ENCODE peak calls at places on chromosome 10, in ten cellular contexts. O is PC-3; J is stomach; I is adipocyte; G is sigmoid colon; D is BE2C; H is CD4-positive, CD25-positive, alpha-beta regulatory T cell; X is CD4-positive, alpha-beta memory T cell; N is tibial artery; E is cardiac muscle cell. W is an unnamed sample. For H3K9me3 and H3K4me1, the result is how much of the 10 kb centered on the place peaks cover.

GRCh38 chr10:87622290-87623004 is 37.2 kb upstream of the PAPSS2 start:
- DNase-seq in O (peak), H (no peak), D (no peak), N (no peak), J (no peak), I (no peak), X (no peak), E (no peak), G (no peak), W (no peak)

GRCh38 chr10:82538272-82538671 is 663.3 kb downstream of the NRG3 start:
- DNase-seq in G (no peak), I (no peak), J (no peak), D (no peak), N (no peak), H (no peak), E (no peak), O (no peak), X (no peak), W (no peak)

GRCh38 chr10:11051001-11051324 is 33.3 kb downstream of the CELF2 start:
- DNase-seq in O (no peak), E (no peak), N (no peak), H (no peak), G (no peak), J (no peak), I (no peak), D (no peak), X (no peak), W (no peak)

GRCh38 chr10:32161586-32161985 is 105.4 kb upstream of the KIF5B start:
- DNase-seq in J (no peak), D (no peak), O (no peak), H (no peak), I (no peak), N (no peak), E (no peak), X (no peak), G (no peak), W (peak)

GRCh38 chr10:3803884-3804741 is 19.1 kb upstream of the KLF6 start:
- DNase-seq in X (peak), G (no peak), D (no peak), N (no peak), I (no peak), O (no peak), E (peak), J (no peak), H (peak), W (no peak)

GRCh38 chr10:31599626-31600504 is 280.8 kb downstream of the ZEB1 start:
- DNase-seq in J (no peak), H (no peak), X (no peak), O (peak), I (no peak), G (no peak), E (no peak), D (no peak), N (no peak), W (no peak)

GRCh38 chr10:89532476-89532875 is 2.9 kb downstream of the SLC16A12 start:
- DNase-seq in E (no peak), J (no peak), X (no peak), H (no peak), G (no peak), D (no peak), I (no peak), N (no peak), O (no peak), W (no peak)

GRCh38 chr10:34941471-34942357 is 126.6 kb upstream of the PARD3 start:
- DNase-seq in D (no peak), J (no peak), O (no peak), E (peak), I (no peak), X (no peak), H (no peak), G (no peak), N (no peak), W (no peak)

GRCh38 chr10:110919971-110920881 is 822 bp downstream of the SHOC2 start:
- DNase-seq in X (peak), J (no peak), I (peak), O (peak), G (peak), E (peak), H (peak), D (peak), N (peak), W (no peak)

GRCh38 chr10:100670828-100671479 is 74.4 kb upstream of the PAX2 start:
- DNase-seq in H (peak), I (peak), G (no peak), E (peak), D (peak), O (peak), X (peak), J (peak), N (no peak), W (no peak)

GRCh38 chr10:86779267-86780017 is 23.0 kb downstream of the BMPR1A start:
- DNase-seq in E (peak), X (no peak), N (no peak), H (no peak), I (peak), J (no peak), O (no peak), D (no peak), G (no peak), W (no peak)

GRCh38 chr10:122703483-122704448 is 4.1 kb upstream of the C10orf120 start:
- DNase-seq in G (peak), I (peak), E (peak), J (peak), X (peak), D (peak), N (no peak), H (peak), O (peak), W (peak)

GRCh38 chr10:123390332-123390731 is 236.1 kb downstream of the BUB3 start:
- DNase-seq in O (no peak), X (no peak), J (no peak), D (no peak), N (no peak), H (no peak), E (no peak), I (no peak), G (no peak), W (no peak)

GRCh38 chr10:60460058-60460457 is 70.4 kb upstream of the ANK3 start:
- DNase-seq in O (no peak), J (no peak), H (no peak), G (no peak), E (no peak), I (no peak), X (no peak), N (no peak), D (no peak), W (no peak)

GRCh38 chr10:80609331-80609730 is 71.6 kb downstream of the SH2D4B start:
- DNase-seq in G (no peak), X (no peak), J (no peak), I (no peak), E (peak), N (no peak), D (no peak), H (no peak), O (no peak), W (no peak)

GRCh38 chr10:85641479-85641967 is 725.1 kb downstream of the GRID1 start:
- DNase-seq in I (no peak), D (peak), O (peak), H (no peak), G (no peak), J (no peak), N (no peak), X (no peak), E (no peak), W (no peak)

GRCh38 chr10:101974091-101974799 is 81.7 kb downstream of the ARMH3 start:
- DNase-seq in I (no peak), D (no peak), G (no peak), N (no peak), O (no peak), H (no peak), E (no peak), X (no peak), J (no peak), W (no peak)

GRCh38 chr10:91796332-91797076 is 1.7 kb upstream of the TNKS2 start:
- DNase-seq in O (peak), X (peak), G (peak), H (peak), D (no peak), N (peak), I (peak), J (peak), E (peak), W (peak)

GRCh38 chr10:46228076-46229071 is 58.4 kb upstream of the ANTXRL start:
- DNase-seq in G (peak), J (peak), E (peak), D (peak), H (peak), I (peak), X (peak), O (peak), N (peak), W (peak)

GRCh38 chr10:47452495-47453434 is 31.1 kb downstream of the ANXA8 start:
- DNase-seq in D (no peak), X (no peak), J (no peak), O (no peak), H (no peak), I (no peak), N (no peak), G (no peak), E (no peak), W (no peak)

GRCh38 chr10:21078410-21079329 is 181.6 kb upstream of the NEBL start:
- DNase-seq in J (peak), H (no peak), E (peak), N (peak), X (no peak), D (peak), I (peak), O (peak), G (peak), W (peak)

GRCh38 chr10:21675157-21675796 is 141.2 kb downstream of the MLLT10 start:
- DNase-seq in H (peak), I (peak), D (peak), E (peak), G (no peak), J (no peak), O (peak), X (peak), N (no peak), W (no peak)

GRCh38 chr10:34758447-34758996 is 56.6 kb downstream of the PARD3 start:
- DNase-seq in E (peak), X (no peak), D (no peak), O (peak), G (no peak), N (no peak), H (no peak), J (no peak), I (peak), W (no peak)

GRCh38 chr10:62029401-62029800 is 127.9 kb downstream of the ARID5B start:
- DNase-seq in D (no peak), O (peak), J (no peak), E (no peak), I (no peak), X (no peak), H (no peak), G (no peak), N (no peak), W (no peak)

GRCh38 chr10:98309366-98310355 is 41.7 kb upstream of the LOXL4 start:
- DNase-seq in N (peak), J (peak), X (no peak), I (peak), H (no peak), G (peak), D (peak), E (peak), O (peak), W (peak)

GRCh38 chr10:13890617-13891541 is 304.1 kb downstream of the PRPF18 start:
- DNase-seq in G (peak), D (no peak), I (peak), E (peak), O (no peak), N (peak), J (no peak), H (no peak), X (no peak), W (no peak)

GRCh38 chr10:67612577-67613537 is 83.1 kb downstream of the CTNNA3 start:
- DNase-seq in E (peak), D (no peak), I (peak), J (no peak), G (no peak), X (peak), N (no peak), H (peak), O (peak), W (no peak)

GRCh38 chr10:33974976-33975478 is 640.6 kb upstream of the NRP1 start:
- DNase-seq in J (no peak), H (no peak), G (no peak), I (no peak), O (no peak), D (peak), N (no peak), E (no peak), X (no peak), W (no peak)

GRCh38 chr10:70054902-70055301 is 2.3 kb downstream of the MACROH2A2 start:
- DNase-seq in J (no peak), N (no peak), H (no peak), G (no peak), I (peak), X (no peak), O (peak), D (no peak), E (no peak), W (no peak)

GRCh38 chr10:130611239-130611638 is 475.0 kb downstream of the GLRX3 start:
- DNase-seq in G (no peak), J (no peak), H (no peak), X (no peak), O (no peak), E (no peak), D (no peak), N (no peak), I (no peak), W (no peak)

GRCh38 chr10:130607386-130607785 is 471.2 kb downstream of the GLRX3 start:
- DNase-seq in O (no peak), G (no peak), J (no peak), E (no peak), D (no peak), X (no peak), I (no peak), N (no peak), H (no peak), W (no peak)

GRCh38 chr10:130606001-130606405 is 469.8 kb downstream of the GLRX3 start:
- DNase-seq in E (no peak), H (no peak), J (no peak), O (no peak), X (no peak), N (no peak), G (no peak), I (no peak), D (no peak), W (no peak)
- H3K9me3 ChIP-seq in E (under half), H (under half), J (under half), O (under half), X (under half), N (under half), G (under half), I (under half), D (under half), W (under half)

DNA sequence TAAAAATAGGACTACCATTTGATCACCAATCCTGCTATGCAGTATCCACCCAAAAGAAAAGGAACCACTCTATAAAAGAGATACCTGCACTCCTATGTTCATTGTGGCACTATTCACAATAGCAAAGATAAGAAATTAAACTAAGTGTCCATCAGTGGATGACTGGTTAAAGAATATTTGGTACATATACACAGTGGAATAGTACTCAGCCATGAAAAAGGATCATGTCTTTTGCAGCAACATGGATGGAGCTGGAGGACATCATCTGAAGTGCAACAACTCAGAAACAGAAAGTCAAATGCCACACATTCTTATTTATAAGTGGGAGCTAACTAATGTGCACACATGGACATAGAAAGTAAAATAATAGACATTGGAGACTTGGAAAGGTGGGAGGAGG is 116.4 kb downstream of the PFKFB3 start:
- DNase-seq in D (no peak), I (no peak), X (no peak), G (no peak), J (no peak), O (no peak), H (no peak), E (no peak), N (no peak), W (no peak)
- H3K4me1 ChIP-seq in D (under half), I (under half), X (under half), G (under half), J (under half), O (under half), H (under half), E (under half), N (under half), W (under half)

DNA sequence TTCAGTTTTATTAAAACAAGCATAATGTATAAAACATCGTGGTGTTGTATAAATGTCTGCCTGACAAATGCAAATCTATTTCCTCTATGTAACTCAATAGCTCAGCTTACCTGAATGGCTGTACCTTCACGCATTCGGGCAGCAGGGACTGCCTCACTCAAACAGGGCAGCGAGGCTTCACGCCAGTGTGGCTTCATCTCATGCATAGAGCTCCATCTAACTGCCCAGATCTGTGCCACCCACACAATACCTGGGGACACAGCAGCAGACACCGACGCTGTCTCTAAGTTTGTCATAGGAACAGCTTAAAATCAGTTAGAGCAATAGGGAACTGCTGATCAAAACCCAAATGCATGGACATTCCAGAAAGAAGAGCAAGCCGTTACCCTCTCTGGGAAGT is 182.8 kb upstream of the ANKRD30A start:
- DNase-seq in X (no peak), H (no peak), G (no peak), D (no peak), J (no peak), N (no peak), O (no peak), I (no peak), E (no peak), W (no peak)
- H3K9me3 ChIP-seq in X (under half), H (under half), G (under half), D (under half), J (under half), N (under half), O (under half), I (under half), E (under half), W (under half)

GRCh38 chr10:44993922-44994751 is 6.6 kb upstream of the ZNF22 start:
- DNase-seq in O (no peak), I (peak), G (peak), N (no peak), J (no peak), E (peak), X (no peak), H (no peak), D (no peak), W (no peak)
- H3K4me1 ChIP-seq in O (under half), I (half or more), G (under half), N (half or more), J (under half), E (under half), X (under half), H (under half), D (under half), W (half or more)

GRCh38 chr10:130409931-130410330 is 273.7 kb downstream of the GLRX3 start:
- DNase-seq in G (no peak), O (no peak), N (no peak), I (no peak), D (no peak), J (no peak), H (no peak), E (no peak), X (no peak), W (no peak)
- H3K9me3 ChIP-seq in G (under half), O (under half), N (under half), I (under half), D (under half), J (under half), H (under half), E (under half), X (under half), W (under half)

DNA sequence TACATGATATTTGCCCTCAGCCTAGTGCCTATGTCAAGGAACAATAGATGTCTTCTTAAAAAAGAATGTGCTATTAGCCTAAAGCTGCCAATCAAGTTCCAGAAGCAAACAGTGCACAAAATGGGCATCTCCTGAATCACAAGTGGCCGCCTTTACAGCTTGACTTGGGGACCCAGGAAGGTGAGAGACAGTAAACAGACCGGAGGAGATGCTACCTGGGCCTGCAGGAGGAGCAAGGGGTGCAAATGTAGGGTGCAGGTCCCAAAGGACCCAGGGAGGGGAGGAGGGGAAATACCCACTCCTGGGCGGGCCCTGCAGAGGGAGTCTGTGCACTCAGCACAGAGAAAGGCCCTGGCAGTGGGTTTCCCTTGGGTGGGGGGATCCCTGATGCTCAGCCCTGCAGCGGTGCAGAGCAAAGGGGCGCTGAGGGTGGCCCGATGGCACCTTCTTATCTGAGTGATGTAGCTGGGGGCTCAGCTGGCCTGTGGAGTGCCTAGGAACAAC is 147.7 kb downstream of the WDR11 start:
- DNase-seq in N (no peak), O (no peak), J (no peak), H (no peak), I (no peak), G (no peak), D (no peak), E (no peak), X (no peak), W (no peak)
- H3K4me1 ChIP-seq in N (under half), O (under half), J (under half), H (under half), I (under half), G (under half), D (under half), E (under half), X (under half), W (under half)

GRCh38 chr10:124645496-124646095 is 98.6 kb downstream of the FAM53B start:
- DNase-seq in G (no peak), O (no peak), J (no peak), X (no peak), E (no peak), I (no peak), N (no peak), H (no peak), D (no peak), W (no peak)
- H3K9me3 ChIP-seq in G (under half), O (under half), J (under half), X (under half), E (under half), I (under half), N (under half), H (under half), D (under half), W (under half)

GRCh38 chr10:79292026-79292425 is 55.2 kb upstream of the PPIF start:
- DNase-seq in O (no peak), X (no peak), G (no peak), H (no peak), I (no peak), E (no peak), N (no peak), J (no peak), D (no peak), W (no peak)

GRCh38 chr10:79289801-79290200 is 57.5 kb upstream of the PPIF start:
- DNase-seq in J (peak), H (no peak), I (no peak), N (no peak), G (no peak), E (no peak), D (no peak), X (no peak), O (peak), W (no peak)

GRCh38 chr10:79293841-79294705 is 53.2 kb upstream of the PPIF start:
- DNase-seq in N (no peak), H (no peak), X (no peak), D (no peak), I (peak), E (no peak), G (no peak), J (no peak), O (peak), W (no peak)

GRCh38 chr10:79295593-79295992 is 51.7 kb upstream of the PPIF start:
- DNase-seq in E (no peak), H (no peak), D (no peak), N (no peak), X (no peak), O (peak), J (no peak), G (no peak), I (no peak), W (no peak)

GRCh38 chr10:79292789-79293746 is 54.2 kb upstream of the PPIF start:
- DNase-seq in I (peak), X (peak), J (peak), D (no peak), G (no peak), N (no peak), H (no peak), E (no peak), O (peak), W (no peak)
- H3K4me1 ChIP-seq in I (under half), X (under half), J (under half), D (under half), G (under half), N (under half), H (under half), E (under half), O (under half), W (half or more)

DNA sequence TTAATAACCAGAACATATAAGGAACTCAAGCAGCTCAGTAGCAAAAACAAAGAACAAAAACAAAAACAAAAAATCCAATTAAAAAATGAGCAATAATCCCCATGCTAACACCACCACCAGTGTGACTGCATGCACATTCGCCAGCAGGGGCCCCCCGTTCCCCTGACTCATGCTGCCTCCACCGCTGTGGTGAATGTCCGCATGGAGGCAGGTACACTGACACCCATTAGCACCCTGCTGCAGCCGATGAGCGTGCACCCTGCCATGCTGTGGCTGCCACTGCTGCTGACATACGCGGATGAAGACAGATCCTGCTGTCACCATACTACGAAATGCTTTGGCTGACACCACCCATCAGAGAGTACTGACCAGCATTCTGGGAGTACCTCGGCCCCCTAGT is 321.6 kb upstream of the LRRTM3 start:
- DNase-seq in G (no peak), D (no peak), E (no peak), J (no peak), H (no peak), O (no peak), I (no peak), N (peak), X (no peak), W (no peak)
- H3K9me3 ChIP-seq in G (under half), D (under half), E (under half), J (under half), H (under half), O (under half), I (under half), N (under half), X (under half), W (under half)